ENCODE peak calls at places on chromosomes 13 and 19, in six cellular contexts. X is psoas muscle, O is endothelial cell, I is lower leg skin, G is AG08395, E is Daoy. R is an unnamed sample.

GRCh38 chr13:71278512-71278911 is 588.5 kb downstream of the DACH1 start:
- DNase-seq in X (no peak), O (no peak), I (no peak), G (no peak), E (no peak), R (no peak)

GRCh38 chr19:34357431-34357830 is 7.6 kb upstream of the GPI start:
- DNase-seq in X (peak), O (no peak), I (no peak), G (no peak), E (no peak), R (no peak)

GRCh38 chr13:106369858-106370257 is 165.6 kb downstream of the EFNB2 start:
- DNase-seq in X (no peak), O (no peak), I (no peak), G (no peak), E (no peak), R (no peak)

GRCh38 chr13:114142137-114142550 is 9.7 kb upstream of the RASA3 start:
- DNase-seq in X (no peak), O (no peak), I (no peak), G (no peak), E (no peak), R (no peak)

GRCh38 chr19:45878043-45878794 is 7.7 kb downstream of the IRF2BP1 start:
- DNase-seq in X (no peak), O (no peak), I (no peak), G (no peak), E (no peak), R (no peak)

GRCh38 chr13:48712141-48712540 is 58.4 kb downstream of the CYSLTR2 start:
- DNase-seq in X (no peak), O (no peak), I (no peak), G (no peak), E (no peak), R (no peak)

GRCh38 chr13:98570929-98571372 is 6.0 kb downstream of the STK24 start:
- DNase-seq in X (no peak), O (no peak), I (no peak), G (no peak), E (peak), R (peak)

GRCh38 chr19:44689290-44690130 is 9.4 kb upstream of the CEACAM16 start:
- DNase-seq in X (peak), O (peak), I (peak), G (peak), E (peak), R (peak)

GRCh38 chr13:110867380-110867779 is 47.5 kb downstream of the ANKRD10 start:
- DNase-seq in X (no peak), O (no peak), I (no peak), G (no peak), E (no peak), R (no peak)

GRCh38 chr13:59531571-59532091 is 632.1 kb downstream of the DIAPH3 start:
- DNase-seq in X (peak), O (peak), I (peak), G (no peak), E (peak), R (no peak)

GRCh38 chr13:80371840-80372509 is 31.0 kb upstream of the SPRY2 start:
- DNase-seq in X (no peak), O (no peak), I (no peak), G (no peak), E (no peak), R (no peak)